ENCODE peak calls at places on chromosome 13, in six cellular contexts. M is tibial nerve, L is heart left ventricle, H is endodermal cell, N is adrenal gland, K is mesenchymal stem cell. Y is an unnamed sample.
A peak's percentile ranks its signal among the peaks of the same experiment; 100 is the strongest.

GRCh38 chr13:23999411-23999810 is 102.1 kb upstream of the C1QTNF9B start:
- DNase-seq in M (no peak), L (no peak), H (peak; percentile 20), N (no peak), K (no peak), Y (no peak)

GRCh38 chr13:72782717-72783116 is 784 bp downstream of the PIBF1 start:
- DNase-seq in M (no peak), L (no peak), H (no peak), N (no peak), K (peak; percentile 58), Y (no peak)

GRCh38 chr13:51152713-51153112 is 41.6 kb upstream of the C13orf42 start:
- DNase-seq in M (no peak), L (no peak), H (peak; percentile 58), N (no peak), K (peak; percentile 11), Y (no peak)

GRCh38 chr13:26476111-26476743 is 81.3 kb upstream of the WASF3 start:
- DNase-seq in M (no peak), L (peak; percentile 53), H (peak; percentile 88), N (no peak), K (peak; percentile 56), Y (peak; percentile 54)

GRCh38 chr13:34803756-34804155 is 138.3 kb upstream of the NBEA start:
- DNase-seq in M (no peak), L (no peak), H (no peak), N (no peak), K (no peak), Y (no peak)

GRCh38 chr13:26377038-26377437 is 123.1 kb downstream of the CDK8 start:
- DNase-seq in M (no peak), L (no peak), H (peak; percentile 81), N (no peak), K (peak; percentile 32), Y (peak; percentile 58)

GRCh38 chr13:50866817-50867640 is 23.5 kb upstream of the DLEU7 start:
- DNase-seq in M (no peak), L (no peak), H (no peak), N (no peak), K (no peak), Y (no peak)

GRCh38 chr13:87820221-87820620 is 149.1 kb downstream of the SLITRK5 start:
- DNase-seq in M (no peak), L (no peak), H (no peak), N (no peak), K (peak; percentile 29), Y (no peak)

GRCh38 chr13:34654682-34655081 is 287.4 kb upstream of the NBEA start:
- DNase-seq in M (no peak), L (no peak), H (no peak), N (no peak), K (no peak), Y (no peak)

GRCh38 chr13:47661076-47661475 is 340.0 kb downstream of the SUCLA2 start:
- DNase-seq in M (no peak), L (no peak), H (no peak), N (no peak), K (peak; percentile 69), Y (no peak)

DNA sequence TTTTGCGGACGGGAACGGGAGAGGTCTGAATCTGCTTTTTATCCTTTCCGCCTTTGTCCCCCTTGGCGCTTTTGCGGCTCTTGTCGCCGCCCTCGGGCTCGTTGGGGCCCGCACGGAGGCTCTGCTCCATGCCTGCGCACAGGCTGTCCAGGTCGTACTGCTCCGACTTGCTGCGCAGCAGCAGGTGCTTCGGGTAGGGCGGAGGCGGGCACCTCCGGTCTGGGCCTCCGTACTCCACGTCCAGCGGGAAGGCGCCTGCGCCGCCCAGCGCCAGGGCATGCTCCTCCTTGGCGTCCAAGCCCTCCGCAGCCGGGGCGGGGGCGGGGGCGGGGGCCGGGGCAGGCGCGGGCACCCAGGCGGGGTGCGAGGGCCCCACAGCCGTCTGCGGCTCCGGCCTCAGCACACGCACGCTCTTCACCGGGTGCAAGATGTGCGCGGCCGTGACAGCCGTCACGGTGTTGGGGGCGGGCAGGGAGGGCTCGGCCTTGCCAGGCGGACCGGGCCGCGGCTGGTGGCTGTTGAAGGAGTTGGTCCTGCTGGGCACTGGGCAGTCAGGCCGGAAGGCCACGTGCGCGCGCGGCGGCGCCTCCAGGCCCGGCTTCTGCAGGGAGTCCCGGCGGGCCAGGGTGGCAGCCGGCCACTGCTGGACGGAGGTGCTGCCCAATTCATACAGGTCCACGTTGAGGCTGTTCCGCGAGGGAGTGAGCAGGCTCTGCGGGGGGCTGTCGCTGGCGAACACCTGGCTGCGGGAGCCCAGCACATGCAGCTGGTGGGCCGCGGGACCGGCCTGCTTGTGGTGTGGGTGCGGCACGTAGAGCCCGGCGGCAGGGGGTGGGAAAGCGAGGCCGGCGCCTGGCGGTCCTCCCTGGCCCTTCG is 73.1 kb downstream of the LATS2 start:
- DNase-seq in M (no peak), L (no peak), H (no peak), N (no peak), K (no peak), Y (no peak)
- H3K36me3 ChIP-seq in M (peaks cover 9% of the 10 kb centered on the region), L (peaks cover 77% of the 10 kb centered on the region), H (peaks cover 80% of the 10 kb centered on the region), N (peaks cover 39% of the 10 kb centered on the region), K (peaks cover 76% of the 10 kb centered on the region), Y (peaks cover 15% of the 10 kb centered on the region)

GRCh38 chr13:29514720-29515310 is 80.7 kb downstream of the SLC7A1 start:
- DNase-seq in M (no peak), L (no peak), H (no peak), N (no peak), K (no peak), Y (no peak)
- H3K36me3 ChIP-seq in M (no peaks in the 10 kb centered on the region), L (peaks cover 17% of the 10 kb centered on the region), H (peaks cover 41% of the 10 kb centered on the region), N (no peaks in the 10 kb centered on the region), K (peaks cover 64% of the 10 kb centered on the region), Y (peaks cover 47% of the 10 kb centered on the region)

GRCh38 chr13:113550453-113550852 is 34.1 kb upstream of the TFDP1 start:
- DNase-seq in M (no peak), L (peak; percentile 7), H (peak; percentile 38), N (no peak), K (no peak), Y (peak; percentile 32)
- H3K36me3 ChIP-seq in M (no peaks in the 10 kb centered on the region), L (peaks cover 51% of the 10 kb centered on the region), H (peaks cover 30% of the 10 kb centered on the region), N (peaks cover 18% of the 10 kb centered on the region), K (peaks cover 63% of the 10 kb centered on the region), Y (no peaks in the 10 kb centered on the region)

GRCh38 chr13:49549289-49549688 is 36.1 kb downstream of the RCBTB1 start:
- DNase-seq in M (no peak), L (no peak), H (peak; percentile 60), N (no peak), K (no peak), Y (peak; percentile 50)
- H3K36me3 ChIP-seq in M (no peaks in the 10 kb centered on the region), L (peaks cover 82% of the 10 kb centered on the region), H (peaks cover 88% of the 10 kb centered on the region), N (peaks cover 48% of the 10 kb centered on the region), K (peaks cover 88% of the 10 kb centered on the region), Y (peaks cover 2% of the 10 kb centered on the region)